ENCODE peak calls at places on chromosomes 2 and 18, in five cellular contexts. T is ovary; U is right lobe of liver; Q is CD8-positive, alpha-beta T cell; K is H1. Z is an unnamed sample. For H3K27me3, the result is how much of the 10 kb centered on the place peaks cover.

GRCh38 chr2:207231106-207231860 is 65.5 kb upstream of the KLF7 start:
- DNase-seq in T (no peak), U (no peak), Q (no peak), K (no peak), Z (no peak)

GRCh38 chr2:219041252-219041651 is at the start of gene CFAP65:
- DNase-seq in T (no peak), U (no peak), Q (no peak), K (no peak), Z (no peak)

GRCh38 chr2:172084734-172085459 is 410 bp upstream of the DLX1 start:
- DNase-seq in T (no peak), U (no peak), Q (peak), K (no peak), Z (no peak)

GRCh38 chr18:49646864-49647263 is 85.0 kb downstream of the LIPG start:
- DNase-seq in T (no peak), U (no peak), Q (no peak), K (no peak), Z (no peak)

GRCh38 chr2:9803023-9803805 is 40.1 kb upstream of the TAF1B start:
- DNase-seq in T (no peak), U (no peak), Q (no peak), K (no peak), Z (no peak)

GRCh38 chr2:191877875-191878274 is 31.0 kb upstream of the CAVIN2 start:
- DNase-seq in T (no peak), U (no peak), Q (no peak), K (no peak), Z (no peak)

GRCh38 chr18:5892772-5893431 is 2.4 kb downstream of the TMEM200C start:
- DNase-seq in T (no peak), U (no peak), Q (no peak), K (no peak), Z (no peak)

GRCh38 chr2:65402339-65402738 is 30.1 kb downstream of the SPRED2 start:
- DNase-seq in T (no peak), U (no peak), Q (no peak), K (no peak), Z (no peak)

GRCh38 chr2:222837643-222838056 is 23.2 kb upstream of the ACSL3 start:
- DNase-seq in T (no peak), U (no peak), Q (no peak), K (no peak), Z (no peak)

GRCh38 chr2:101823347-101823791 is 125.9 kb downstream of the MAP4K4 start:
- DNase-seq in T (peak), U (peak), Q (peak), K (no peak), Z (no peak)

GRCh38 chr2:136376798-136377211 is 258.9 kb upstream of the CXCR4 start:
- DNase-seq in T (no peak), U (no peak), Q (no peak), K (no peak), Z (no peak)

GRCh38 chr2:100616841-100617390 is 54.1 kb downstream of the PDCL3 start:
- DNase-seq in T (no peak), U (no peak), Q (no peak), K (no peak), Z (no peak)

GRCh38 chr18:70840649-70841048 is 551.8 kb downstream of the SOCS6 start:
- DNase-seq in T (no peak), U (no peak), Q (no peak), K (no peak), Z (no peak)

DNA sequence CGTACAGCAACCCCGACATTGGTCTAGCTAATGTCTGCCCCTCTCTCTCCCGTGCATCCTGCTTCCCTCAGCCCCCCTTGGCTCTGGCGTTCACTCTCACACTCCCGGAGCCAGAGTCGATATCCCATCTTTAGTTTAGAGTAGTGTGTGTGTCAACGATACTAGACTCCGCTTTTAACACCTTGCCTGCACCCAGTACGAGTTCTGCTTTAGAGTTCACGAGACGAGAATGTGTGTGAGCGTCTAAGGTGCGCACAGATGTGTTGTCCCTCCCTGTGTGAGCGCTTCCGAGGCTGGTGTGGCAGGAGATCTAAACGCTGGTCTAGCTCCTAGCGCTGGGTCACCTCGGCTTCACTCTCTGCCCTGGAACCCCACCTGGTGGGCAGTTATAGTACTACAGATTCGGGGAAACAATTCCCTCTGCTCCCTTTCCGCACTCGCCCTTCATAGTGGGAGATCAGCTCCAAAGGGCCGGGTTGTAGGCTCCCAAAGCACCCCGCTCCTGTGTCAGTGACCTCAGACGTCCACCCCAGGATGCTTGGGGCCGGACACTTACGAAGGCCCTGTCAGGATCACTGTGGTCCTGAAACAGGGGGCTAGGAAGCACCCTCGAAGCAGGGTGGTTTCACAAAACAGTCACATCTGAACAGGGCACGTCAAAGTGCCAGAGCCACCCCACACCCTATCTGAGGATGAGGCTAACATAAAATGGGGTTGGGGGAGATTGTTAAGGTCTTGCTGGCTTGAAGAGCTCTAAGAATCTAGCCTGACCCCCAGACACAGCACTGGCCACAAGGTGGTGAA is 2.7 kb upstream of the CYP26B1 start:
- DNase-seq in T (peak), U (peak), Q (peak), K (no peak), Z (no peak)
- H3K4me3 ChIP-seq in T (no peak), U (peak), Q (peak), K (peak), Z (no peak)

DNA sequence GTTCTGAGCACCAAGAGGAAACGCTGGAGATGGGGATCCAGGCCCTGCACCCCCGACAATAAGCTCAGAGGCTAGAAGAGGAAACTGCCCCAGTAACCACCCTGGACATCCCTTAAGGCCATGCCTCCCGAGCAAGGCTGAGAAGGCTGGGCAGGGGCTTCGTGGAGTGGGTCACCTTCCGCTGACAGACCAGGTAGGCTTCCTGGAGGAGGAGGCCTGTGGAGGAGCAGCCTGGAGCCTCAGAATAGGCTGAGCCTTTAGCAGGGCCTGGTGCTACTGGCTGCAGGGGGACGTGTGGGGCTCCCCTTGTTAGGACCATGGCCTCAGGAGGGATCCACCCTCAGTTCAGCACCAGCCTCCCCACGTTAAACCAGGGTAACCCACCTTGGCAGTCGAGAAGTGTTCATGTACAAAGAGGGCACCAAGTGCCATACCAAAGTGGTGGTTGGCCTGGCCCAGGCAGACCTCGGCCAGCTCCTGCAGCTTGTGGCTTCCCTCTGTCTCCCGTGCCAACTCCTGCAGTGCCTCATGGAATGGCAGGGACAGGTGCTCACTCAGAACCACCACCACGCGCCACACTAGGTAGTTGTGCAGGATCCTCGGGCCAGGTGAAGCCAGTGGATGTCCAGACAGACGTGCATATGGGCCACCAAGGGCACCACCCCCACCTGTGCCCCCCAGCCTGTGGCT is 28.5 kb upstream of the ALPP start:
- DNase-seq in T (no peak), U (no peak), Q (no peak), K (no peak), Z (no peak)
- H3K27me3 ChIP-seq in T (under half), U (under half), Q (under half), K (under half), Z (under half)

DNA sequence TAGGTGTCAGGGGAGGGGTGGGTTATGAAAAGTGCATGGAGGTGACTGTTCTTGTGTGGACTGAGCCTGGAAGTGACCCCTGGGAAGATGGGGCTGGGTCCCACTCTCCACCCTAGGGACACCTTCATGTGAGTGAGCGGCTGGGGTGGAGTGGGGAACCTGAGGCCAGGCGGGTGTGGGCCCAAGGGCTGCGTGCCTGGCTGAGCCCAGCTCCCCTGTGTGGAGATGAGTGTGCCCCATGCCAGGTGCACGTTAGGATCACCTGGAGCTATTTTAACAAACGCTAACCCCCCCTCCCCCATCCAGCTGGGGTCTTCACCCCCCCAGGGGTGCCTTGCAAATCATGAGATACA is 26.5 kb downstream of the ZAP70 start:
- DNase-seq in T (no peak), U (no peak), Q (no peak), K (no peak), Z (no peak)
- H3K4me3 ChIP-seq in T (no peak), U (no peak), Q (no peak), K (no peak), Z (no peak)

GRCh38 chr18:33901894-33902512 is 322.7 kb downstream of the NOL4 start:
- DNase-seq in T (no peak), U (no peak), Q (no peak), K (no peak), Z (no peak)
- H3K27me3 ChIP-seq in T (under half), U (under half), Q (under half), K (under half), Z (under half)

DNA sequence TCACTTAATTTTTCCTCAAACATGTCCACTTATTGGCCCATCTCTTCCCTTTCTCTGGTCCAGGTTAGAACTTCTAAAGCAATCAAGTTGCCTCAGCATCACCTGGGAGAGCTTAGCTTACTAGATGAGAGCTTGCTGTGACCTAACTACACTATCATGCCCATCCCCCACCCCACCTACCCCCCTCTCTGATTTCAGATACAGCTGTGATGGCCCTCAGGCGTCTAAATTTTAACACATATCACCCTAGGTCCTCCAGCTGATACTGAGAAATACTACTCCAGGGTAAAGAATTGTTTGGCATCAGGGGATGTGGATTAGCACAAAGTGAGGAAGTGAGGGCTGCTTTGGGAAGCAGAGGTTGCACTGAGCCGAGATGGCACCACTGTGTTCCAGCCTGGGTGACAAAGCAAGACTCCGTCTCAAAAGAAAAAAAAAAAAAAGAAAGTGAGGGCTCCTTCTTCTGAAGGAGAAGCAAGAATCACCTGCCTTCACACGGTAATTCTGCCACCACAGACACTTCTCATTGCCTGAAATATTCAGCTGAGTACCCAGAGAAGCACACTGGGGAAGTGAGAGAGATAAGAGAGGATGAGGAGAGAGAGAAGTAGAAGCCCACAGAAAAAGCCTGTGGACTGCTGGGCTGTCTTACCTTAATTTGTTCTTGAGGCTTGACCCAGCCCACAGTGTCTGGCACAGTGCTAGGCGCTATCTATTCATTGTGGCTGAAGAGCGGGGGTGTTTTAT is 263.4 kb downstream of the ASXL3 start:
- DNase-seq in T (no peak), U (no peak), Q (no peak), K (no peak), Z (no peak)
- H3K4me3 ChIP-seq in T (no peak), U (no peak), Q (no peak), K (no peak), Z (no peak)

GRCh38 chr2:95022309-95023221 is 2.9 kb upstream of the MAL start:
- DNase-seq in T (no peak), U (peak), Q (peak), K (peak), Z (peak)

GRCh38 chr2:95021847-95022246 is 3.7 kb upstream of the MAL start:
- DNase-seq in T (no peak), U (no peak), Q (no peak), K (no peak), Z (no peak)

GRCh38 chr2:95024960-95025405 is 525 bp upstream of the MAL start:
- DNase-seq in T (no peak), U (no peak), Q (no peak), K (no peak), Z (no peak)

GRCh38 chr2:95024306-95024880 is 1.1 kb upstream of the MAL start:
- DNase-seq in T (no peak), U (no peak), Q (no peak), K (no peak), Z (no peak)

GRCh38 chr2:95023222-95023597 is 2.3 kb upstream of the MAL start:
- DNase-seq in T (no peak), U (no peak), Q (peak), K (no peak), Z (no peak)
- H3K27me3 ChIP-seq in T (under half), U (under half), Q (under half), K (under half), Z (under half)

DNA sequence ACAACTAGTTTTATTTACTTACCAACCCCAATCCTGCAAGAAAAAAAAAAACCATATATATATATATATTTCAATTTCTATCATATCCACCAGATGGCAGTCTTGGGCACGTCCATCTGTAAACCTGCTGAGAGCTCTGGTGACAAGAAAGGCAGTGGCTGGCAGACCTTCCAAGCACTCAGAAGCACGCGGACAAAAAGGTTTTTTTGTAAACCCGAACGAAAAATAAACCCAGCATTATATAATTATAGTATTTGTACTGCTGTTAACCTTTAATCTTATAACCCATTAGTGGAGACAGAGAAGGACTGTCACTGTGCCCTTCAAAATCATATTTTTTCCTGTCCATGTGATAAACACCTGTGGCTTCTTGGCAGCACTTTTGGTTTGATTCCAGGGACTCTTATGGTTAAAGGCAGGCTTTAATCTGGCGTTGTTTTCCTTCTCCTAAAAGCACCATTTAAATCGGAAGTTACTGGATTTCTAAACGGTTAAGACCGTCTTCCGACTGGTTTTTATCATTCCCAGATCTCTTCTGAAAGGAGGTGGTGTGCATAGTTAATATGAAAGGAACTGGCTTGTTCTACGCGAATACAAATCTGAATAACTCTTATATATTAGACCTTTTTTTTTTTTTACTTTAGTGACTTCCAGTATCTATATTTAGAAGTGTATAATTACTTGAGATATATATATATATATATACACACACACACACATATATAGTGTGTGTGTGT is 31.0 kb upstream of the SLC3A1 start:
- DNase-seq in T (peak), U (peak), Q (peak), K (no peak), Z (peak)
- H3K4me3 ChIP-seq in T (no peak), U (peak), Q (peak), K (no peak), Z (no peak)

DNA sequence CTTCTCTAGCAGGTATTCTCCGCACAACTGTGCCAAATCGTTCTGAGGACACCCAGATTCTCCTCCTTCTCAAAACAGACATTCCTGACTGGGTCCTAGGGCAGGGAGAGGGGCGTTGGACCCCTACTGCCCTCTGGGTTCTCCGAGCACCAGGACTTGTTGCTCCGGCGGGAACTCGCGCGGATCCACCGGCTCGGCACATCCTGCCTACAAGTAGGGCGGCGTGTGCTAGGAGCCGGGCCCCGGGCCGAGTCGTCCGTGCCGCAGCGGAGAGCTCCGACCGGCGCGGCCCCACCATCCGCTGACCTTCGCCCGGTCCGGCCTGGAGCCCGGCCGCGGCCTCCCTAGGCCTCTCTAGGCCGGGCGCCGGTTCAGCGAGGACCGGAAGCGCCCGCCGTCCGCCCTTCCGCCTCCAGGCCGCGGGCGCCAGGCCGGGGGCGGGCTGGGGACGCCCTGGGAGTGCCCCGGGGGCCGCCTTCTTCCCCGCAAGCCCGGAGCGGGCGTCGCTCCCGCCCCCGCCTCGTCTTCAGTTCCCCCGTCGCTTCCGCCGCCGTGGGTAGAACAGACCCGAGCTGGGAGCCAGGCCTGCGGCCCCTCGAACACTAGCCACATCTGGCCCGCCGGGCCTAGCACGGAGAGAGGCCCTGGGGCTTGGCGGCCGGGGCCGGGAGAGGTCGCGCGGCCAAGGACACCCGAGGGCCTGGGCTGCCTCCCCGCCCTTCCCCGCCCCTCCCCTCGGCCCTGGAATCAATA is 7.6 kb upstream of the ONECUT2 start:
- DNase-seq in T (no peak), U (peak), Q (no peak), K (no peak), Z (no peak)
- H3K27me3 ChIP-seq in T (under half), U (under half), Q (under half), K (under half), Z (under half)

GRCh38 chr18:8801263-8801901 is 96.0 kb downstream of the MTCL1 start:
- DNase-seq in T (no peak), U (no peak), Q (no peak), K (no peak), Z (no peak)

GRCh38 chr18:8799593-8799992 is 94.2 kb downstream of the MTCL1 start:
- DNase-seq in T (no peak), U (no peak), Q (no peak), K (no peak), Z (no peak)

GRCh38 chr18:8800876-8801262 is 95.5 kb downstream of the MTCL1 start:
- DNase-seq in T (no peak), U (no peak), Q (no peak), K (no peak), Z (no peak)

GRCh38 chr18:8800041-8800441 is 94.7 kb downstream of the MTCL1 start:
- DNase-seq in T (no peak), U (no peak), Q (no peak), K (no peak), Z (no peak)

DNA sequence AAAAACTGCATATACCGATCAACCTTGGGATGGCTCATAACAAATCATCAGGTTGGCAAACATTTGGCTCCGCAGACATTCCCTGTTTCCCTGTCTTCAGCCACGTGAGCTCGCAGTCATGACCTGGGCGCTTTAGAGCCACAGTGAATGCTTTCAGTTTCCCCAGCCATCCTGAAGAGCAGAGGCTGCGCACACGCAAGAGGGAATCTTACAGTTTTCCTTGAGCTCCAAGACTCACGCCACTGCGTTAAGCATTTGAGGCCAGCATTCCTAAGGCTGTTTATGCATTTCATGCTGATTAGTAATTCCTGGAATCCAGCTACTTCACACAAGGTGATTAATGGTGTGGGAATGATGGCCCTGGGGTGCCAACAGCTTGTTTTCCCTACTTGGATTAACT is 95.1 kb downstream of the MTCL1 start:
- DNase-seq in T (no peak), U (no peak), Q (no peak), K (peak), Z (no peak)
- H3K4me3 ChIP-seq in T (no peak), U (no peak), Q (no peak), K (no peak), Z (no peak)

GRCh38 chr2:19356545-19357382 is 1.7 kb downstream of the OSR1 start:
- DNase-seq in T (no peak), U (no peak), Q (no peak), K (no peak), Z (no peak)
- H3K27me3 ChIP-seq in T (under half), U (half or more), Q (half or more), K (half or more), Z (half or more)

Z was measured in iPS DF 6.9.